ENCODE peak calls at places on chromosomes 16 and 17, in nine cellular contexts. W, K, L, O, C, A, M, E and R are unnamed samples.

GRCh38 chr17:3029213-3029913 is 34.0 kb downstream of the OR1D5 start:
- DNase-seq in O (no peak), E (no peak), L (no peak), C (no peak), A (no peak), K (no peak), M (no peak), W (no peak), R (no peak)

GRCh38 chr16:31273676-31274075 is 13.9 kb downstream of the ITGAM start:
- DNase-seq in O (no peak), K (no peak), L (no peak), C (no peak), M (no peak), W (no peak), E (no peak), A (no peak), R (no peak)

GRCh38 chr17:34291721-34292348 is 6.3 kb downstream of the CCL11 start:
- DNase-seq in L (no peak), K (no peak), M (no peak), W (no peak), E (no peak), C (no peak), A (no peak), O (no peak), R (no peak)

GRCh38 chr16:67245189-67245585 is 2.1 kb downstream of the FHOD1 start:
- DNase-seq in L (no peak), O (no peak), K (no peak), A (no peak), M (no peak), E (no peak), W (no peak), C (no peak), R (no peak)

GRCh38 chr17:5000237-5000639 is 2.5 kb downstream of the KIF1C start:
- DNase-seq in K (no peak), M (no peak), A (no peak), O (no peak), W (no peak), L (no peak), C (no peak), E (no peak), R (no peak)

GRCh38 chr16:73047221-73047535 is 750 bp downstream of the ZFHX3 start:
- DNase-seq in E (no peak), L (no peak), O (no peak), M (no peak), W (no peak), C (peak; percentile 85), A (no peak), K (no peak), R (no peak)

GRCh38 chr17:12667299-12667958 is 1.7 kb downstream of the MYOCD start:
- DNase-seq in A (no peak), O (peak; percentile 54), L (no peak), C (peak; percentile 38), K (peak; percentile 20), W (no peak), E (no peak), M (no peak), R (peak; percentile 23)

GRCh38 chr16:72277749-72278148 is 105.8 kb upstream of the PMFBP1 start:
- DNase-seq in A (no peak), K (no peak), W (no peak), C (no peak), L (no peak), M (no peak), O (no peak), E (no peak), R (no peak)

GRCh38 chr17:14833201-14833773 is 431.8 kb downstream of the PMP22 start:
- DNase-seq in M (peak; percentile 3), E (no peak), C (no peak), W (no peak), A (no peak), O (no peak), K (no peak), L (no peak), R (peak; percentile 25)

GRCh38 chr17:8206536-8206935 is 3.8 kb downstream of the AURKB start:
- DNase-seq in E (no peak), K (no peak), O (no peak), M (no peak), A (no peak), W (no peak), C (no peak), L (no peak), R (no peak)

GRCh38 chr16:72302352-72302751 is 130.4 kb upstream of the PMFBP1 start:
- DNase-seq in W (no peak), O (no peak), E (no peak), K (no peak), A (no peak), L (no peak), C (no peak), M (no peak), R (no peak)

GRCh38 chr17:69046130-69046807 is 14.5 kb downstream of the ABCA9 start:
- DNase-seq in L (no peak), W (no peak), O (no peak), C (no peak), M (no peak), K (no peak), E (no peak), A (no peak), R (no peak)

GRCh38 chr17:42284020-42284369 is 4.3 kb upstream of the STAT5A start:
- DNase-seq in L (no peak), C (no peak), M (no peak), E (no peak), A (no peak), W (no peak), K (no peak), O (no peak), R (no peak)

GRCh38 chr16:9068886-9069285 is 22.6 kb upstream of the HAPSTR1 start:
- DNase-seq in W (no peak), C (no peak), M (no peak), A (no peak), O (no peak), L (no peak), K (no peak), E (no peak), R (no peak)

GRCh38 chr16:89560413-89561194 is at the start of gene RPL13:
- DNase-seq in O (peak; percentile 97), E (peak; percentile 97), L (peak; percentile 88), W (peak; percentile 90), A (peak; percentile 89), K (peak; percentile 84), M (peak; percentile 82), C (peak; percentile 89), R (peak; percentile 87)

GRCh38 chr17:8997994-8998628 is 23.2 kb upstream of the NTN1 start:
- DNase-seq in W (peak; percentile 79), K (peak; percentile 47), M (no peak), C (peak; percentile 17), A (peak; percentile 71), O (peak; percentile 87), L (peak; percentile 66), E (peak; percentile 53), R (no peak)

GRCh38 chr16:10245002-10245401 is 62.8 kb upstream of the GRIN2A start:
- DNase-seq in A (no peak), O (no peak), K (no peak), E (no peak), L (no peak), M (no peak), C (no peak), W (no peak), R (no peak)

GRCh38 chr17:44353656-44354331 is 8.7 kb downstream of the GRN start:
- DNase-seq in O (no peak), W (no peak), K (no peak), A (no peak), C (no peak), M (no peak), L (no peak), E (no peak), R (no peak)

GRCh38 chr16:23504453-23505179 is 5.7 kb downstream of the GGA2 start:
- DNase-seq in C (peak; percentile 93), L (peak; percentile 65), M (peak; percentile 56), O (peak; percentile 91), W (peak; percentile 79), K (no peak), E (peak; percentile 38), A (peak; percentile 72), R (peak; percentile 7)

GRCh38 chr17:81254955-81255717 is 16.0 kb downstream of the NDUFAF8 start:
- DNase-seq in L (no peak), C (peak; percentile 64), K (peak; percentile 53), E (peak; percentile 64), W (no peak), A (no peak), M (peak; percentile 49), O (no peak), R (peak; percentile 43)

GRCh38 chr17:47072881-47073280 is 93.8 kb upstream of the RPRML start:
- DNase-seq in A (no peak), M (no peak), L (no peak), C (peak; percentile 27), E (peak; percentile 46), K (no peak), O (no peak), W (no peak), R (no peak)

GRCh38 chr16:53356478-53357207 is 77.6 kb upstream of the RBL2 start:
- DNase-seq in O (no peak), W (no peak), A (no peak), K (no peak), L (no peak), E (no peak), M (no peak), C (no peak), R (no peak)

GRCh38 chr16:87284183-87284582 is 33.0 kb downstream of the C16orf95 start:
- DNase-seq in O (no peak), K (no peak), W (no peak), L (no peak), E (no peak), C (no peak), A (no peak), M (no peak), R (no peak)

GRCh38 chr16:86953631-86954465 is 363.3 kb downstream of the C16orf95 start:
- DNase-seq in M (no peak), C (no peak), W (no peak), L (no peak), O (no peak), A (no peak), K (no peak), E (no peak), R (no peak)

GRCh38 chr16:68972720-68973119 is 129.4 kb downstream of the TANGO6 start:
- DNase-seq in W (no peak), C (peak; percentile 70), K (no peak), L (no peak), E (no peak), O (no peak), M (no peak), A (no peak), R (no peak)

GRCh38 chr16:50501986-50502615 is 46.1 kb upstream of the NKD1 start:
- DNase-seq in E (no peak), K (no peak), L (no peak), A (no peak), W (no peak), O (no peak), C (no peak), M (no peak), R (no peak)

GRCh38 chr16:9364721-9365693 is 273.6 kb downstream of the HAPSTR1 start:
- DNase-seq in E (peak; percentile 82), O (no peak), L (no peak), A (no peak), M (no peak), W (no peak), C (no peak), K (no peak), R (no peak)

GRCh38 chr17:18217412-18218015 is 7.9 kb upstream of the LLGL1 start:
- DNase-seq in A (peak; percentile 68), C (peak; percentile 8), O (peak; percentile 72), W (peak; percentile 72), E (peak; percentile 87), L (peak; percentile 60), K (peak; percentile 78), M (no peak), R (no peak)

GRCh38 chr17:64992325-64992802 is 64.2 kb downstream of the GNA13 start:
- DNase-seq in L (no peak), C (peak; percentile 64), E (no peak), A (no peak), W (no peak), K (no peak), O (no peak), M (no peak), R (no peak)

GRCh38 chr17:41492351-41492750 is 2.6 kb upstream of the KRT36 start:
- DNase-seq in O (no peak), A (no peak), K (no peak), C (no peak), E (no peak), L (no peak), M (no peak), W (no peak), R (no peak)

GRCh38 chr16:77931058-77931457 is 91.3 kb upstream of the CLEC3A start:
- DNase-seq in L (no peak), K (no peak), O (no peak), E (no peak), M (no peak), W (no peak), C (no peak), A (no peak), R (no peak)